ENCODE peak calls at places on chromosomes 4 and X, in seven cellular contexts. One of them, this sample, is unnamed.
A peak's percentile ranks its signal among the peaks of the same experiment; 100 is the strongest.

GRCh38 chr4:85901500-85901899 is 426.6 kb downstream of the ARHGAP24 start:
- DNase-seq in fibroblast of mammary gland: peak; percentile 38
- DNase-seq in MM.1S: no peak
- DNase-seq in mucosa of descending colon: no peak
- DNase-seq in BE2C: no peak
- DNase-seq in astrocyte: no peak
- DNase-seq in fibroblast of lung: peak; percentile 58
- DNase-seq in this sample: peak; percentile 13

GRCh38 chrX:136204571-136204970 is 46.6 kb downstream of the MAP7D3 start:
- DNase-seq in fibroblast of mammary gland: peak; percentile 86
- DNase-seq in MM.1S: no peak
- DNase-seq in mucosa of descending colon: peak; percentile 45
- DNase-seq in BE2C: no peak
- DNase-seq in astrocyte: peak; percentile 61
- DNase-seq in fibroblast of lung: peak; percentile 88
- DNase-seq in this sample: peak; percentile 29

GRCh38 chrX:154398668-154399526 is 720 bp downstream of the RPL10 start:
- DNase-seq in fibroblast of mammary gland: peak; percentile 74
- DNase-seq in MM.1S: peak; percentile 81
- DNase-seq in mucosa of descending colon: peak; percentile 91
- DNase-seq in BE2C: peak; percentile 78
- DNase-seq in astrocyte: peak; percentile 40
- DNase-seq in fibroblast of lung: peak; percentile 85
- DNase-seq in this sample: peak; percentile 70

GRCh38 chr4:106471151-106471550 is 102.6 kb upstream of the GIMD1 start:
- DNase-seq in fibroblast of mammary gland: no peak
- DNase-seq in MM.1S: no peak
- DNase-seq in mucosa of descending colon: no peak
- DNase-seq in BE2C: no peak
- DNase-seq in astrocyte: no peak
- DNase-seq in fibroblast of lung: no peak
- DNase-seq in this sample: no peak

GRCh38 chrX:130771648-130772312 is 131.2 kb downstream of the ENOX2 start:
- DNase-seq in fibroblast of mammary gland: peak; percentile 15
- DNase-seq in MM.1S: no peak
- DNase-seq in mucosa of descending colon: no peak
- DNase-seq in BE2C: peak; percentile 30
- DNase-seq in astrocyte: no peak
- DNase-seq in fibroblast of lung: no peak
- DNase-seq in this sample: no peak

GRCh38 chr4:26288308-26288982 is 32.4 kb upstream of the RBPJ start:
- DNase-seq in fibroblast of mammary gland: peak; percentile 63
- DNase-seq in MM.1S: no peak
- DNase-seq in mucosa of descending colon: no peak
- DNase-seq in BE2C: no peak
- DNase-seq in astrocyte: peak; percentile 41
- DNase-seq in fibroblast of lung: peak; percentile 65
- DNase-seq in this sample: peak; percentile 72

GRCh38 chr4:530017-530781 is 31.2 kb downstream of the PIGG start:
- DNase-seq in fibroblast of mammary gland: no peak
- DNase-seq in MM.1S: no peak
- DNase-seq in mucosa of descending colon: no peak
- DNase-seq in BE2C: no peak
- DNase-seq in astrocyte: no peak
- DNase-seq in fibroblast of lung: no peak
- DNase-seq in this sample: no peak

GRCh38 chrX:129577473-129577872 is 37.4 kb downstream of the OCRL start:
- DNase-seq in fibroblast of mammary gland: peak; percentile 83
- DNase-seq in MM.1S: no peak
- DNase-seq in mucosa of descending colon: no peak
- DNase-seq in BE2C: peak; percentile 15
- DNase-seq in astrocyte: peak; percentile 74
- DNase-seq in fibroblast of lung: peak; percentile 77
- DNase-seq in this sample: peak; percentile 40

GRCh38 chr4:19735012-19735411 is 516.7 kb upstream of the SLIT2 start:
- DNase-seq in fibroblast of mammary gland: no peak
- DNase-seq in MM.1S: no peak
- DNase-seq in mucosa of descending colon: no peak
- DNase-seq in BE2C: no peak
- DNase-seq in astrocyte: no peak
- DNase-seq in fibroblast of lung: peak; percentile 64
- DNase-seq in this sample: no peak

GRCh38 chr4:89419121-89419695 is 111.6 kb upstream of the GPRIN3 start:
- DNase-seq in fibroblast of mammary gland: no peak
- DNase-seq in MM.1S: no peak
- DNase-seq in mucosa of descending colon: no peak
- DNase-seq in BE2C: no peak
- DNase-seq in astrocyte: no peak
- DNase-seq in fibroblast of lung: no peak
- DNase-seq in this sample: no peak

GRCh38 chrX:16589211-16589610 is 60.7 kb upstream of the S100G start:
- DNase-seq in fibroblast of mammary gland: peak; percentile 91
- DNase-seq in MM.1S: no peak
- DNase-seq in mucosa of descending colon: no peak
- DNase-seq in BE2C: no peak
- DNase-seq in astrocyte: peak; percentile 63
- DNase-seq in fibroblast of lung: peak; percentile 63
- DNase-seq in this sample: peak; percentile 76

GRCh38 chr4:82509029-82509428 is 52.8 kb downstream of the TMEM150C start:
- DNase-seq in fibroblast of mammary gland: no peak
- DNase-seq in MM.1S: no peak
- DNase-seq in mucosa of descending colon: no peak
- DNase-seq in BE2C: no peak
- DNase-seq in astrocyte: no peak
- DNase-seq in fibroblast of lung: no peak
- DNase-seq in this sample: no peak

GRCh38 chrX:12480956-12481355 is 310.3 kb upstream of the PRPS2 start:
- DNase-seq in fibroblast of mammary gland: no peak
- DNase-seq in MM.1S: no peak
- DNase-seq in mucosa of descending colon: no peak
- DNase-seq in BE2C: no peak
- DNase-seq in astrocyte: no peak
- DNase-seq in fibroblast of lung: no peak
- DNase-seq in this sample: no peak

GRCh38 chrX:51893931-51894696 is 691 bp downstream of the MAGED1 start:
- DNase-seq in fibroblast of mammary gland: peak; percentile 22
- DNase-seq in MM.1S: peak; percentile 6
- DNase-seq in mucosa of descending colon: peak; percentile 34
- DNase-seq in BE2C: peak; percentile 51
- DNase-seq in astrocyte: no peak
- DNase-seq in fibroblast of lung: peak; percentile 47
- DNase-seq in this sample: no peak

GRCh38 chr4:40316782-40317635 is 18.1 kb upstream of the CHRNA9 start:
- DNase-seq in fibroblast of mammary gland: peak; percentile 97
- DNase-seq in MM.1S: peak; percentile 85
- DNase-seq in mucosa of descending colon: peak; percentile 34
- DNase-seq in BE2C: peak; percentile 54
- DNase-seq in astrocyte: peak; percentile 93
- DNase-seq in fibroblast of lung: peak; percentile 97
- DNase-seq in this sample: peak; percentile 90

GRCh38 chr4:3227878-3228675 is 20.9 kb upstream of the MSANTD1 start:
- DNase-seq in fibroblast of mammary gland: no peak
- DNase-seq in MM.1S: no peak
- DNase-seq in mucosa of descending colon: no peak
- DNase-seq in BE2C: no peak
- DNase-seq in astrocyte: no peak
- DNase-seq in fibroblast of lung: peak; percentile 9
- DNase-seq in this sample: no peak

GRCh38 chrX:72110051-72110926 is 21.4 kb downstream of the RTL5 start:
- DNase-seq in fibroblast of mammary gland: peak; percentile 45
- DNase-seq in MM.1S: no peak
- DNase-seq in mucosa of descending colon: no peak
- DNase-seq in BE2C: no peak
- DNase-seq in astrocyte: no peak
- DNase-seq in fibroblast of lung: no peak
- DNase-seq in this sample: peak; percentile 10

DNA sequence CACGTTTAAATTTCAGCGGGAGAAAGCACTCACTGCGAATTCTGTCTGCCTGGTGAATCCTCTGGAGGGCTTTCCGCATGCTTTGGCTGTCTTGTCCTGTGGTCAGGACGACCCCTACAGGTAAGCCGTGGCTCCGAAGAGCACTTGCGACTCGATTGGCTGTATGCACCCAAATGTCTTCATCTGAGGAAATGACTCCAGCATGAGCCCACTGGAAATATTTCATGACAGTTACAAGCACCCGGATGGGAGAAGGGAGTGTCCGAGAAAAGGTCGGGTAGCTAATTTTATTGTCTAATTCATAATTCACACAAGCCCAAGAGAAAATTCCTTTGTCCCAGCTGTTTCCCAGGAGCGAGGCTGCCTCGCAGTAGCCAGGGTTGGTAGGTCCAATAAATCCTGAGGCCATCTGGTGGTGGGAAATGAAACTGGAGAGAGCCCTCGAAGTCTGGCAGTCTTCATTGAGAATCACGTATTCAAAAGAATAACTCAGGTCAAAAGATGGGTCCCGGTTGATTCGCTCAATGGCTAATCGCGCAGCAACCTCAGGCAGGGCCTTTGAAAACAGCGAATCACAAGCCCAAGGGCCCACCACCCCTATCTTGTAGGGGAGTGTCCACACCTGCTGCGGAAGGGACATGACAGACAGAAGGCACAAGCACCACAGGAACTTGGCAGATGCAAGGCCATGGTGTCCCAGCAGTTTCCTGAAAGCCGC is 6.6 kb downstream of the GUCY2F start:
- DNase-seq in fibroblast of mammary gland: peak; percentile 44
- DNase-seq in MM.1S: no peak
- DNase-seq in mucosa of descending colon: peak; percentile 14
- DNase-seq in BE2C: peak; percentile 42
- DNase-seq in astrocyte: peak; percentile 12
- DNase-seq in fibroblast of lung: peak; percentile 51
- DNase-seq in this sample: peak; percentile 45
- TF ChIP-seq CTCF in fibroblast of mammary gland: peak; percentile 60
- TF ChIP-seq CTCF in MM.1S: peak; percentile 26
- TF ChIP-seq CTCF in mucosa of descending colon: no peak
- TF ChIP-seq CTCF in BE2C: peak; percentile 59
- TF ChIP-seq CTCF in astrocyte: peak; percentile 43
- TF ChIP-seq CTCF in fibroblast of lung: peak; percentile 56
- TF ChIP-seq CTCF in this sample: peak; percentile 58

GRCh38 chrX:102155806-102156179 is at the start of gene BEX5:
- DNase-seq in fibroblast of mammary gland: peak; percentile 5
- DNase-seq in MM.1S: peak; percentile 79
- DNase-seq in mucosa of descending colon: peak; percentile 64
- DNase-seq in BE2C: peak; percentile 21
- DNase-seq in astrocyte: no peak
- DNase-seq in fibroblast of lung: no peak
- DNase-seq in this sample: peak; percentile 54

GRCh38 chrX:102154218-102154860 is 1.4 kb downstream of the BEX5 start:
- DNase-seq in fibroblast of mammary gland: no peak
- DNase-seq in MM.1S: peak; percentile 8
- DNase-seq in mucosa of descending colon: peak; percentile 11
- DNase-seq in BE2C: no peak
- DNase-seq in astrocyte: no peak
- DNase-seq in fibroblast of lung: no peak
- DNase-seq in this sample: no peak

GRCh38 chrX:102154900-102155805 is 624 bp downstream of the BEX5 start:
- DNase-seq in fibroblast of mammary gland: no peak
- DNase-seq in MM.1S: peak; percentile 37
- DNase-seq in mucosa of descending colon: no peak
- DNase-seq in BE2C: no peak
- DNase-seq in astrocyte: no peak
- DNase-seq in fibroblast of lung: no peak
- DNase-seq in this sample: no peak
- H3K4me3 ChIP-seq in fibroblast of mammary gland: no peak overlapping the region
- H3K4me3 ChIP-seq in MM.1S: peak overlapping the region; percentile 81
- H3K4me3 ChIP-seq in mucosa of descending colon: no peak overlapping the region
- H3K4me3 ChIP-seq in BE2C: peak overlapping the region; percentile 20
- H3K4me3 ChIP-seq in astrocyte: peak overlapping the region; percentile 23
- H3K4me3 ChIP-seq in fibroblast of lung: no peak overlapping the region
- H3K4me3 ChIP-seq in this sample: peak overlapping the region; percentile 29

GRCh38 chr4:184474261-184475095 is at the start of gene IRF2:
- DNase-seq in fibroblast of mammary gland: peak; percentile 95
- DNase-seq in MM.1S: peak; percentile 98
- DNase-seq in mucosa of descending colon: peak; percentile 97
- DNase-seq in BE2C: peak; percentile 97
- DNase-seq in astrocyte: peak; percentile 95
- DNase-seq in fibroblast of lung: peak; percentile 98
- DNase-seq in this sample: peak; percentile 99
- TF ChIP-seq CTCF in fibroblast of mammary gland: no peak
- TF ChIP-seq CTCF in MM.1S: no peak
- TF ChIP-seq CTCF in mucosa of descending colon: no peak
- TF ChIP-seq CTCF in BE2C: no peak
- TF ChIP-seq CTCF in astrocyte: no peak
- TF ChIP-seq CTCF in fibroblast of lung: no peak
- TF ChIP-seq CTCF in this sample: no peak

GRCh38 chr4:76084542-76084941 is 10.0 kb downstream of the ART3 start:
- DNase-seq in fibroblast of mammary gland: no peak
- DNase-seq in MM.1S: no peak
- DNase-seq in mucosa of descending colon: no peak
- DNase-seq in BE2C: no peak
- DNase-seq in astrocyte: no peak
- DNase-seq in fibroblast of lung: no peak
- DNase-seq in this sample: no peak

GRCh38 chr4:76088719-76089118 is 14.2 kb downstream of the ART3 start:
- DNase-seq in fibroblast of mammary gland: no peak
- DNase-seq in MM.1S: no peak
- DNase-seq in mucosa of descending colon: no peak
- DNase-seq in BE2C: no peak
- DNase-seq in astrocyte: no peak
- DNase-seq in fibroblast of lung: no peak
- DNase-seq in this sample: no peak

GRCh38 chr4:76090241-76090691 is 15.8 kb downstream of the ART3 start:
- DNase-seq in fibroblast of mammary gland: peak; percentile 91
- DNase-seq in MM.1S: no peak
- DNase-seq in mucosa of descending colon: no peak
- DNase-seq in BE2C: peak; percentile 25
- DNase-seq in astrocyte: peak; percentile 96
- DNase-seq in fibroblast of lung: peak; percentile 90
- DNase-seq in this sample: peak; percentile 97

GRCh38 chr4:76083386-76083785 is 8.9 kb downstream of the ART3 start:
- DNase-seq in fibroblast of mammary gland: no peak
- DNase-seq in MM.1S: no peak
- DNase-seq in mucosa of descending colon: no peak
- DNase-seq in BE2C: no peak
- DNase-seq in astrocyte: no peak
- DNase-seq in fibroblast of lung: no peak
- DNase-seq in this sample: peak; percentile 74

DNA sequence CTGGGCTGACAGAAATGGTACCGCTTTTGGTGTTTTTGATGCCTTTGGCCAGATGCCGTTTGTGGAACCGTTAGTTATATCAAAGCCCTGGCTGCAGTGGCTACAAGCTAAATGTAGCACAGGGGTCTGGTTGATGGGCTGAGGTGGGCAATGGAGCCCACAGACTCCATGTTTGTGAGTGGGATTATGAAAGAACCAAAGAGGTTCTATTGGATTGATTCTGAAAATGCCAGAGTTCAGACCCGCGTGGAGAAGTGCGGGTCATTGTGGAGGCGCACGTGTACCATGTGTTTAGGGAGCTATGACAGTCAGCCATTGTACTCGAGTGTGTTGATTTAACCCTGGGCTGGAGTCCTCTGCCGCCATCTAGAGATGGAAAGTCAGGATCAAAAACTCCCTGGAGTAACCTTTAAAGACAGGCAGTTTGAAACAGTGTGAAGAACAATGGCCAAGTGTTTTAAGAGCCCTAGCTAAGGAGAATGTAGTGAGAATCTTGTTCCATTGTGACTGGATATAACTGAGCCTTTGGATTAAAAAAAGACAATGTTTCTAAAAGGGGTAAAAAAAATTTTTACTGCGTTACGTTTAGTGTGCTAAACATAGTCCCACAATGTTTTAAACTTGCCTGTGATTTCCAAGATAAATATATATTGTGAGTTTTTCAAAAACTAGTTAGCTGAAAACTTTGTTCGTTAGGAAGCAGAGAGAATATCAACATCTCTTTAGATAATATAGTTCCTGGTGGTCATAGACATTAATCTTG is 12.7 kb downstream of the ART3 start:
- DNase-seq in fibroblast of mammary gland: peak; percentile 73
- DNase-seq in MM.1S: peak; percentile 64
- DNase-seq in mucosa of descending colon: peak; percentile 36
- DNase-seq in BE2C: peak; percentile 68
- DNase-seq in astrocyte: peak; percentile 44
- DNase-seq in fibroblast of lung: peak; percentile 58
- DNase-seq in this sample: peak; percentile 81
- H3K4me3 ChIP-seq in fibroblast of mammary gland: no peak overlapping the region
- H3K4me3 ChIP-seq in MM.1S: no peak overlapping the region
- H3K4me3 ChIP-seq in mucosa of descending colon: no peak overlapping the region
- H3K4me3 ChIP-seq in BE2C: peak overlapping the region; percentile 33
- H3K4me3 ChIP-seq in astrocyte: no peak overlapping the region
- H3K4me3 ChIP-seq in fibroblast of lung: no peak overlapping the region
- H3K4me3 ChIP-seq in this sample: no peak overlapping the region